ENCODE peak calls at places on chromosomes 6 and 20, in ten cellular contexts. A is choroid plexus epithelial cell; C is endodermal cell; Q is left ventricle myocardium inferior; W is small intestine; S is lower leg skin; U is HCT116; P is CD8-positive, alpha-beta T cell; I is gastrocnemius medialis; B is colonic mucosa. V is an unnamed sample.

GRCh38 chr20:37919389-37920040 is 16.6 kb downstream of the VSTM2L start:
- DNase-seq in A (no peak), C (no peak), Q (no peak), W (no peak), S (no peak), U (no peak), P (no peak), I (no peak), B (no peak), V (no peak)

GRCh38 chr6:144215402-144215931 is 65.2 kb downstream of the STX11 start:
- DNase-seq in A (peak; percentile 32), C (peak; percentile 52), Q (peak; percentile 34), W (peak; percentile 38), S (peak; percentile 32), U (no peak), P (no peak), I (no peak), B (peak; percentile 53), V (no peak)

GRCh38 chr6:26118999-26119398 is 31.8 kb downstream of the HFE start:
- DNase-seq in A (no peak), C (no peak), Q (no peak), W (no peak), S (no peak), U (peak; percentile 89), P (no peak), I (no peak), B (no peak), V (no peak)

GRCh38 chr20:59268827-59269226 is 31.6 kb upstream of the EDN3 start:
- DNase-seq in A (no peak), C (peak; percentile 72), Q (no peak), W (no peak), S (no peak), U (no peak), P (no peak), I (no peak), B (no peak), V (no peak)

GRCh38 chr6:158853072-158853871 is 34.1 kb upstream of the EZR start:
- DNase-seq in A (peak; percentile 88), C (peak; percentile 98), Q (peak; percentile 21), W (peak; percentile 99), S (peak; percentile 88), U (peak; percentile 97), P (peak; percentile 83), I (no peak), B (peak; percentile 95), V (peak; percentile 80)

GRCh38 chr6:162602759-162603158 is 124.8 kb downstream of the PRKN start:
- DNase-seq in A (no peak), C (no peak), Q (no peak), W (no peak), S (no peak), U (no peak), P (no peak), I (no peak), B (no peak), V (no peak)

GRCh38 chr6:108477034-108477433 is 83.7 kb upstream of the FOXO3 start:
- DNase-seq in A (no peak), C (no peak), Q (no peak), W (no peak), S (no peak), U (no peak), P (no peak), I (no peak), B (no peak), V (no peak)

GRCh38 chr6:29777319-29777718 is 50.3 kb upstream of the HLA-G start:
- DNase-seq in A (no peak), C (no peak), Q (no peak), W (no peak), S (no peak), U (no peak), P (no peak), I (no peak), B (no peak), V (no peak)

GRCh38 chr6:126919947-126920346 is 198.5 kb upstream of the RSPO3 start:
- DNase-seq in A (peak; percentile 95), C (no peak), Q (no peak), W (no peak), S (no peak), U (no peak), P (no peak), I (no peak), B (no peak), V (no peak)

GRCh38 chr6:1424306-1424927 is 35.0 kb downstream of the FOXF2 start:
- DNase-seq in A (peak; percentile 85), C (peak; percentile 88), Q (peak; percentile 20), W (peak; percentile 54), S (no peak), U (peak; percentile 60), P (no peak), I (no peak), B (peak; percentile 59), V (no peak)

GRCh38 chr6:66522864-66523263 is 815.8 kb upstream of the EYS start:
- DNase-seq in A (no peak), C (no peak), Q (no peak), W (no peak), S (no peak), U (no peak), P (no peak), I (no peak), B (no peak), V (no peak)

DNA sequence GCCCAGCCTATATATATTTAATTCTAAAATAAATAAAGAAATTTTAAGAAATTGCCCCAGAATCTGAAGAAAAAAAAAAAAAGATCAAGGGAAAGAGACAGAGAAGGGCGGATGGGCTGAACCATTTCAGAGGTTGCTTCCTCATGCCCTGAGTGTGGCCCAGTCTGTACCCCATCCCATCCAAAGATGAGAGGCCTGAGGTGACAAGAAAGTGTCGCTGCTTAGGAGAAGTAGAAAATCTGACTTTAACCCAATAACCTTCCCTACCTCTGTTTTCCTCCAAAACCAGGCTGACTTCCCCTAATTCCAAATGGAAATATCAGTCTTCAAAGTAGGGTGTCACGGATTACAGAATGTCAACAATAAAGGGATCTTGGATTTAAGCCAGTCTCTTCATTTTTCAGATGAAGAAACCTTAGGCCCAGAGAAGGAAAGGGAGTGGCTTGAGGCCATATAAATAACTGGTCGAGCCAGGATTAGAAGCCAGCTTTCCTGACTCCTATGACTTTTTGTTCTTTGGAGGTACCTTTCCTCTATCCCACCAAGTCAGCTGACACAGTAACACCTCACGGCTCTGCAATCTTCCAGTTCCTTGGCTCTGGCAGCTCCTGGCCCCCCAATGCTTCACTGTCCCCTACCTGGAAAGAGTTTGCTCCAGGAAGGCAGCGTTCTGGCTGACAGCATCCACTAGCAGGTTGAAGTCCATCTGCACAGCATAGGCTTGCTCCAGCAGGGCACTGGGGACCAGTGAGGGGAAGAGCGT is 10.1 kb downstream of the GSS start:
- DNase-seq in A (peak; percentile 28), C (no peak), Q (no peak), W (peak; percentile 86), S (no peak), U (no peak), P (no peak), I (no peak), B (peak; percentile 62), V (no peak)
- H3K4me3 ChIP-seq in A (no peak overlapping the region), C (no peak overlapping the region), Q (no peak overlapping the region), W (no peak overlapping the region), S (no peak overlapping the region), U (no peak overlapping the region), P (no peak overlapping the region), I (no peak overlapping the region), B (no peak overlapping the region), V (no peak overlapping the region)

DNA sequence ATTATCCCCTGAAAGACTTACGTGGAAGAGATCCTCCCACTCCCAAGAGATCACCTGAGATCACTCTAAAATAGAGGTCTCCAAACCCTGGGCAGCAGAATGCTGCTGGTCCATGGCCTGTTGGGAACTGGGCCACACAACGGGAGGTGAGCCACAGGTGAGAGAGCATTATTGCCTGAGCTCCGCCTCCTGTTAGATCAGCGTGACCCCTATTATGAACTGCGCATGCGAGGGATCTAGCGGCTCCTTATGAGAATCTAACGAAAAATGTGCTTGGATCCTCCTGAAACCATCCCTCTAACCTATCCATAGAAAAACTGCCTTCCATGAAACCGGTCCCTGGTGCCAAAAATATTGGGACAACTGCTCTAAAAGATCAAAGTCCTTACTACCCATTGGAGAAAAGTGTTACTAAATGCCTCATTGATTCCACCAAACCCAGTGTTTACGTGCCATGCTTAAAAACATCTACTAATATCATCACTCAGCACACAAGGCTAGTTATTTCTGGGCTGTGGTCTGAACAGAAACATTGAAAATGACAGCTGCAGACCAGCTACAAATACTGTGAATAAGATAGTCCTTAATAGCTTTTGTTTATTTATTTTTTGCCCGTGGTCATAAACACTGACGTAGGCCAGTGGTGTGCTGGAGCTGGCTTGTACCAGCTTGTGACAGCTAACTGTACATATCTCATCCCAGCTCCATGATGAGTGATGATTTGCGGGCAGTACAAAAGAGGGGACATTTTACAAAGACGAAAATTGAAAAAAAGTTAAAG is 1057.2 kb downstream of the EPHA7 start:
- DNase-seq in A (no peak), C (peak; percentile 42), Q (no peak), W (no peak), S (no peak), U (no peak), P (no peak), I (no peak), B (no peak), V (no peak)
- H3K4me3 ChIP-seq in A (no peak overlapping the region), C (no peak overlapping the region), Q (no peak overlapping the region), W (no peak overlapping the region), S (no peak overlapping the region), U (no peak overlapping the region), P (no peak overlapping the region), I (no peak overlapping the region), B (no peak overlapping the region), V (no peak overlapping the region)

GRCh38 chr6:142933701-142934100 is 11.3 kb downstream of the HIVEP2 start:
- DNase-seq in A (no peak), C (no peak), Q (no peak), W (no peak), S (no peak), U (no peak), P (no peak), I (no peak), B (no peak), V (no peak)
- H3K4me3 ChIP-seq in A (no peak overlapping the region), C (no peak overlapping the region), Q (no peak overlapping the region), W (no peak overlapping the region), S (no peak overlapping the region), U (no peak overlapping the region), P (no peak overlapping the region), I (no peak overlapping the region), B (no peak overlapping the region), V (no peak overlapping the region)

GRCh38 chr20:2798095-2798805 is 2.2 kb downstream of the CPXM1 start:
- DNase-seq in A (no peak), C (no peak), Q (no peak), W (no peak), S (no peak), U (no peak), P (no peak), I (no peak), B (no peak), V (no peak)

GRCh38 chr20:2798814-2799213 is 1.6 kb downstream of the CPXM1 start:
- DNase-seq in A (peak; percentile 59), C (peak; percentile 83), Q (no peak), W (no peak), S (no peak), U (no peak), P (no peak), I (no peak), B (no peak), V (no peak)

GRCh38 chr20:2796011-2796660 is 4.3 kb downstream of the CPXM1 start:
- DNase-seq in A (no peak), C (no peak), Q (no peak), W (no peak), S (no peak), U (no peak), P (no peak), I (no peak), B (no peak), V (no peak)

GRCh38 chr20:2795451-2795850 is 5.0 kb downstream of the CPXM1 start:
- DNase-seq in A (no peak), C (no peak), Q (no peak), W (no peak), S (no peak), U (no peak), P (no peak), I (no peak), B (no peak), V (no peak)

GRCh38 chr20:2797136-2797983 is 3.1 kb downstream of the CPXM1 start:
- DNase-seq in A (no peak), C (no peak), Q (no peak), W (no peak), S (no peak), U (no peak), P (no peak), I (no peak), B (no peak), V (peak; percentile 25)
- H3K4me3 ChIP-seq in A (no peak overlapping the region), C (no peak overlapping the region), Q (no peak overlapping the region), W (no peak overlapping the region), S (no peak overlapping the region), U (no peak overlapping the region), P (no peak overlapping the region), I (no peak overlapping the region), B (no peak overlapping the region), V (no peak overlapping the region)

V was measured in Jurkat, Clone E6-1.